ENCODE peak calls at places on chromosomes 2 and 18, in four cellular contexts. Q is activated effector memory CD4-positive, alpha-beta T cell treated with anti-CD3 and anti-CD28 coated beads, Interleukin-2, amount 50 U/mL, for 16 hours; M is EL; E is KBM-7. C is an unnamed sample.

GRCh38 chr2:75100011-75100680 is 99.2 kb downstream of the TACR1 start:
- DNase-seq in Q (no peak), M (peak), E (no peak), C (no peak)

GRCh38 chr2:100193334-100193733 is 50.9 kb upstream of the AFF3 start:
- DNase-seq in Q (no peak), M (no peak), E (no peak), C (no peak)

GRCh38 chr2:127516031-127516430 is 10.3 kb downstream of the IWS1 start:
- DNase-seq in Q (no peak), M (no peak), E (no peak), C (no peak)

GRCh38 chr18:41966943-41967342 is 11.9 kb downstream of the PIK3C3 start:
- DNase-seq in Q (no peak), M (no peak), E (no peak), C (no peak)

GRCh38 chr2:226354434-226354833 is 445.2 kb downstream of the IRS1 start:
- DNase-seq in Q (no peak), M (peak), E (no peak), C (no peak)

GRCh38 chr2:20027715-20028434 is 15.4 kb upstream of the MATN3 start:
- DNase-seq in Q (no peak), M (peak), E (no peak), C (no peak)

GRCh38 chr2:225276207-225276606 is 123.3 kb upstream of the NYAP2 start:
- DNase-seq in Q (no peak), M (no peak), E (no peak), C (no peak)

GRCh38 chr2:120559401-120559800 is 176.3 kb upstream of the GLI2 start:
- DNase-seq in Q (no peak), M (peak), E (no peak), C (no peak)

GRCh38 chr2:16323551-16324543 is 341.8 kb downstream of the CYRIA start:
- DNase-seq in Q (no peak), M (no peak), E (no peak), C (no peak)